ENCODE peak calls at places on chromosomes 11 and 22, in four cellular contexts. O is osteoblast, I is fibroblast of lung, R is adrenal gland. B is an unnamed sample. For H3K4me1, the result is how much of the 10 kb centered on the place peaks cover.

GRCh38 chr11:114321621-114322257 is 25.5 kb downstream of the NNMT start:
- DNase-seq in O (peak), I (peak), R (no peak), B (no peak)

GRCh38 chr22:40479887-40480538 is 109.6 kb downstream of the SGSM3 start:
- DNase-seq in O (no peak), I (peak), R (no peak), B (no peak)

GRCh38 chr11:94193288-94193687 is 64.6 kb downstream of the PANX1 start:
- DNase-seq in O (peak), I (peak), R (no peak), B (no peak)

GRCh38 chr22:49451070-49451840 is 376.4 kb downstream of the BRD1 start:
- DNase-seq in O (peak), I (no peak), R (no peak), B (no peak)

GRCh38 chr11:130904380-130904779 is 11.9 kb downstream of the SNX19 start:
- DNase-seq in O (peak), I (peak), R (no peak), B (no peak)

GRCh38 chr11:114233755-114234154 is 62.4 kb upstream of the NNMT start:
- DNase-seq in O (no peak), I (no peak), R (no peak), B (no peak)

GRCh38 chr22:31442768-31443489 is 43.5 kb downstream of the DRG1 start:
- DNase-seq in O (peak), I (no peak), R (peak), B (no peak)

GRCh38 chr22:43128928-43129424 is 14.2 kb downstream of the MCAT start:
- DNase-seq in O (peak), I (no peak), R (no peak), B (peak)

GRCh38 chr11:77374611-77375031 is 73.1 kb upstream of the GDPD4 start:
- DNase-seq in O (no peak), I (peak), R (no peak), B (no peak)

GRCh38 chr22:17633217-17633997 is 4.9 kb upstream of the ATP6V1E1 start:
- DNase-seq in O (peak), I (peak), R (peak), B (no peak)

GRCh38 chr11:5280582-5281102 is 10.9 kb upstream of the HBE1 start:
- DNase-seq in O (peak), I (peak), R (peak), B (peak)

GRCh38 chr11:94139421-94139820 is 10.8 kb downstream of the PANX1 start:
- DNase-seq in O (no peak), I (no peak), R (no peak), B (no peak)

GRCh38 chr11:33344611-33345010 is 87.4 kb downstream of the HIPK3 start:
- DNase-seq in O (no peak), I (peak), R (no peak), B (no peak)

GRCh38 chr22:22508274-22509176 is at the start of gene ZNF280B:
- DNase-seq in O (peak), I (peak), R (peak), B (no peak)

GRCh38 chr11:34631737-34632104 is 10.8 kb downstream of the EHF start:
- DNase-seq in O (no peak), I (no peak), R (peak), B (no peak)

DNA sequence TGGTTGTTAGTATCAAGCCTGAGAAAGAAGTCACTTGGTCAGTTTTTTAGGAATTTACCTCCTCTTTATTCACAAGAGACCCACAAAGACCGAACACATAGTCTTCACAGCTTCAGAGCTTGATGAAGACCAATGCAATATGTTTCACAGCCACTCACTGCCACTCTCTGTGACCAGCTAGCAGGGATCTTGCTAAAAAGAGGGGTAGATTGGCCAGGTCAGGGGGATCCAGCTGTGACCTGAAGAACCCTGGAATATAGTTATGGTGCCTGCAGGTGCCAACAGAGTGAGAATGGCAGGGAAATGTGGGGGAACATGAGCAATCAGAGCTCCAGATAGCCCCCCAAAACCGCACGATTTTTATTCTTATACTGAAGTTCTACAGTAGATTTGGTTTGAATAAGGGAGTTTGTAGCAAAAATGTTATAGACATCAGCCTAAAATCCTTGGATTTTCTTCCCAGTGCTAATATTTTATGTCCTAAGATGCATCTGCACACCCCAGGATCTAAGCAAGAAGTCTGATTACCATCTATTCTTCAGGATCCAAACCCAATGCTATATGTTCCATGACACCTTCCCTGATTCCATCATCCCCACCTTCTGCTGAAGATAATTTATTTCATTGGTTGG is 8.7 kb downstream of the POU2AF1 start:
- DNase-seq in O (no peak), I (no peak), R (no peak), B (no peak)
- H3K4me1 ChIP-seq in O (under half), I (under half), R (under half), B (under half)

GRCh38 chr11:44067266-44067665 is 1.2 kb downstream of the ACCS start:
- DNase-seq in O (no peak), I (no peak), R (no peak), B (no peak)
- H3K4me1 ChIP-seq in O (under half), I (under half), R (under half), B (under half)

GRCh38 chr22:37567991-37568390 is 7.7 kb downstream of the CDC42EP1 start:
- DNase-seq in O (peak), I (no peak), R (no peak), B (no peak)

GRCh38 chr22:37566329-37566837 is 6.1 kb downstream of the CDC42EP1 start:
- DNase-seq in O (peak), I (no peak), R (no peak), B (no peak)

GRCh38 chr22:37568448-37569008 is 8.2 kb downstream of the CDC42EP1 start:
- DNase-seq in O (peak), I (no peak), R (no peak), B (no peak)

GRCh38 chr22:37565830-37566229 is 5.5 kb downstream of the CDC42EP1 start:
- DNase-seq in O (peak), I (no peak), R (no peak), B (no peak)

DNA sequence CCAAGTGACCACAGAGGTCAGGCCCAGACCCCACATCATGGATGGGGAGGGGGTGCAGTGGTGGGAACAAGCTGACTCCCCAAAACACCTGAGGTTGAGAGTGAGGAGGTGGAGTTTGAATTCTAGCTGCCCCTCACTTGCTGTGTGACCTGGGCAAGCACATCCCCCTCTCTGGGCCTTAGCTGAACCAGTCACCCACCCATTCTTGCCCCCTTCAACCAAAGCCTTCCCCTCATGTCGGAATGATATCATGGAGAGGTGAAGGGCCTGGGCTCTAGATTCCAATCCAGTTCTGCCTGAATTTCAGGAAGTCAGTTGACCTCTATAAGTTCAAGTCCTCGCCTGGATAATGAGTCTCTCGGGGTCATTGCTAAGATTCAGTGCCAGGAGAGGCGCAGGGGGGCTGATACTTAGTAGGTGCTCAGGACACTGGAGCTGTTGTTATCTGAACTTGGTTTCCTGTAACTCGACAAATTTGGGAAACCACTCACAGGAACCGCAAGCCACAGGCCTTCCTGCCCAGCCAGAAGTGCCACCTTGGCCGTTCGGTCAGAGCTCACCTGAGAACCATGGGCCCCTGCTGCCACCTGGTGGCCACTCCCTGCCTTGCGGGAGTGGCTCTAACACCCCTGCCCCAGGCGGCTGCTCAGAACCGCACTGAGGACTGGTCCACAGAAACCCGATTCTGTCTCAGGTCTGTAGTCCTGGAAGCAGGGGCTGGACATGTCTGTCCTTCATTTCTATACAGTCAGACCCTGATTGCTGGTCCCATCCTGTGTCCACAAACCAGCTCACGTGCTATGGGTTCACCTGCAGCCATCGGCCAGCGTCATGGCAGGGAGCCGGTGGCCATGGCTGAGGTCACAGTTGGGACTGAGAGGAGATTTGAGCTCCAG is 6.9 kb downstream of the CDC42EP1 start:
- DNase-seq in O (peak), I (peak), R (peak), B (peak)
- H3K4me1 ChIP-seq in O (under half), I (under half), R (half or more), B (under half)

DNA sequence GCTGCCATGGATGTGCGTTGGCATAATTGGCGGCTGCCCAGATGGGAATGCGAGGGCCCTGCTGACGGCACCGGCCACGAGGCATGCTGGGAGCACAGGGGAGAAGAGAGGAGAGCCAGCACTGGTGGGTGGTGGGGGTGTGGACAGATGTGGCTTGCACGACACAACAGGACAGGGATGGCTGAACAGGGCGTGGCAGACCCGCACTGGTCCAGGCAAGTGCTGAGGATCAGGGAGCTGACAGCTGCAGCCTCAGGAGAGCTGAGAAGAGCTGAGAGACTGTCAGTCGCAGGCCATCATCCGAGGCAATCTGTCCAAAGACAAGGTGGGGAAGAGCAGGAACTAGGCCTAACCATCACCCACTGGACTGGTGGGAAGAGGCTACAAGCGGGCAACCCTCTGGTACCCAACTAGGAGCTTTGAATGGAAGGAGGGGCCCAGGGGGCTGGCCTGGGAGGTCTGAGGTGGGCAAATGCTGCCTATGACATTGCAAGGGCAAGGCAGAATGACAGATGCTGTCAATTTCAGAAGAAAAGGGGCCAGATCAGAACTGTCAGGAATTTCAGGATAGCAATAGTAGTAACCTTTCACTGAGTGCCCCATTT is 2.4 kb downstream of the GNB1L start:
- DNase-seq in O (peak), I (no peak), R (no peak), B (peak)
- H3K4me1 ChIP-seq in O (under half), I (under half), R (under half), B (under half)

GRCh38 chr11:57644748-57645715 is 4.7 kb downstream of the YPEL4 start:
- DNase-seq in O (peak), I (peak), R (peak), B (peak)
- H3K4me1 ChIP-seq in O (half or more), I (under half), R (under half), B (under half)

GRCh38 chr11:38305682-38306081 is 1707.6 kb upstream of the RAG2 start:
- DNase-seq in O (no peak), I (peak), R (no peak), B (no peak)

GRCh38 chr11:38304926-38305325 is 1706.9 kb upstream of the RAG2 start:
- DNase-seq in O (no peak), I (no peak), R (no peak), B (no peak)

GRCh38 chr11:38302564-38302963 is 1704.5 kb upstream of the RAG2 start:
- DNase-seq in O (no peak), I (no peak), R (no peak), B (no peak)

GRCh38 chr11:38307455-38307854 is 1709.4 kb upstream of the RAG2 start:
- DNase-seq in O (no peak), I (no peak), R (no peak), B (no peak)
- H3K4me1 ChIP-seq in O (under half), I (under half), R (under half), B (under half)

DNA sequence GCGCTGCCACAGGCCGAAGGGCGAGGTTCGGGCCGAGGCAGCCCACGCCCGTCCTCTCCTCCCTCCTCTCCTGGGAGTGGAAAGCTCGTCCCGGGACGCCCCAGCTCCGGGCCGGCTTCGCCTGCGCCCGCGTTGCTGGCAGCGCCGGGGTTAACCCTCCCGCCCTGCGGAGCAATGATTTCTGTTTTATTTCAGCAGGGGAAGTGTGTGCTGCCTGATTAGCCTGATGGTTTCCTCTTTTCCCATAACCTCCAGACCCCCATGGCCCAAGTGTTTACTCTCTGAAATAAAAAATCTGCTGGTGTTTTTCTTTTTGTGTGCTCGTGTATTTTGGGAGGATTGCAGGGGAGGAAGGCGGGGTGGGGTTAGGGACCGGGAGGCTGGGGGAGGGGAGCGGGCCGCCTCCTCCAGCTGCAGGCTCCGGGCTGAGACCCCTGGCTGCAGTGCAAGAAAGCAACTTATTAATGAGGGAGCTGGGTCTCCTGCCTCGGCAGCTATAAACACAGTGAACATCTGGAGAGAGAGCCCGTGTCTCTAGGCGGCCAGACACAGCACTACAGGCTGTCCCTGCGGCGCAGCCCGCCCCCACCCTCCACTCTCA is 38.6 kb downstream of the ETS1 start:
- DNase-seq in O (peak), I (peak), R (peak), B (no peak)
- H3K4me1 ChIP-seq in O (under half), I (under half), R (under half), B (under half)

GRCh38 chr22:45319319-45319675 is 9.6 kb downstream of the FAM118A start:
- DNase-seq in O (no peak), I (peak), R (no peak), B (peak)

GRCh38 chr22:45318558-45319318 is 9.0 kb downstream of the FAM118A start:
- DNase-seq in O (no peak), I (peak), R (no peak), B (peak)

GRCh38 chr22:45317551-45318167 is 7.9 kb downstream of the FAM118A start:
- DNase-seq in O (peak), I (peak), R (no peak), B (peak)

GRCh38 chr22:45316796-45317526 is 7.2 kb downstream of the FAM118A start:
- DNase-seq in O (no peak), I (no peak), R (no peak), B (no peak)

DNA sequence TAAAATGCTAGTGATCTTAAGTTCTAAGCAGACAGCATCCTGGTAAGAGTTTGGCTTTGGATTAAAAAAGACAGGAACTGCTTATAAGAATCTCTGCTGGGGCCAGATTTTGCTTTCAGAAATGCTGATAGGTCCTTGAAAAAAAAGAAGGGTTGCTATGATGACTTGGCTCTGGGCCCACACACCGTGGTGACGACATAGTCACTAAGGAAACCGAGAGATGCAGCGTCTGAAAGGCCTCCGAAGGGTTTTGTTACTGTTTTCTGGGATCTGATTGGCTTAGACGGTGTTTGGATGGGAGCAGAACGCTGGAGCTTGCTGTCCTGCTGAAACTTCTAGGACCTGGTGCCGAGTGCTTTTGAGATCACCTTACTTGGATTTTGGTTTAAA is 8.4 kb downstream of the FAM118A start:
- DNase-seq in O (peak), I (peak), R (peak), B (peak)
- H3K4me1 ChIP-seq in O (under half), I (under half), R (under half), B (under half)

GRCh38 chr11:1517117-1518005 is 30.8 kb upstream of the MOB2 start:
- DNase-seq in O (peak), I (no peak), R (no peak), B (no peak)

GRCh38 chr11:1518301-1518700 is 31.7 kb upstream of the MOB2 start:
- DNase-seq in O (no peak), I (no peak), R (no peak), B (no peak)

GRCh38 chr11:1520209-1520986 is 33.8 kb upstream of the MOB2 start:
- DNase-seq in O (peak), I (no peak), R (no peak), B (no peak)

GRCh38 chr11:1520987-1521349 is 34.4 kb upstream of the MOB2 start:
- DNase-seq in O (no peak), I (no peak), R (no peak), B (no peak)

GRCh38 chr11:1519028-1519736 is 32.6 kb upstream of the MOB2 start:
- DNase-seq in O (peak), I (no peak), R (no peak), B (no peak)
- H3K4me1 ChIP-seq in O (under half), I (under half), R (under half), B (under half)

GRCh38 chr11:3838504-3838903 is 2.3 kb downstream of the RHOG start:
- DNase-seq in O (no peak), I (no peak), R (no peak), B (no peak)

GRCh38 chr11:3840289-3840869 is 380 bp downstream of the RHOG start:
- DNase-seq in O (peak), I (no peak), R (no peak), B (no peak)

GRCh38 chr11:3836903-3837302 is 3.9 kb downstream of the RHOG start:
- DNase-seq in O (peak), I (no peak), R (no peak), B (no peak)

GRCh38 chr11:3835752-3836151 is 5.0 kb downstream of the RHOG start:
- DNase-seq in O (peak), I (no peak), R (no peak), B (no peak)

GRCh38 chr11:3837793-3838192 is 3.0 kb downstream of the RHOG start:
- DNase-seq in O (peak), I (no peak), R (peak), B (no peak)
- H3K4me1 ChIP-seq in O (under half), I (under half), R (under half), B (under half)